ENCODE peak calls at places on chromosomes 12 and 14, in four cellular contexts. Z is mucosa of descending colon, T is OCI-LY7, X is PC-3. H is an unnamed sample.
A peak's percentile ranks its signal among the peaks of the same experiment; 100 is the strongest.

GRCh38 chr14:68527329-68527851 is 265.5 kb downstream of the ZFP36L1 start:
- DNase-seq in Z (no peak), T (no peak), X (no peak), H (no peak)

GRCh38 chr14:68210729-68211299 is 391.2 kb downstream of the RAD51B start:
- DNase-seq in Z (no peak), T (peak; percentile 70), X (peak; percentile 78), H (no peak)

GRCh38 chr12:52800259-52800917 is 4.5 kb upstream of the KRT3 start:
- DNase-seq in Z (no peak), T (no peak), X (no peak), H (no peak)

GRCh38 chr14:89386214-89386886 is 30.7 kb downstream of the FOXN3 start:
- DNase-seq in Z (no peak), T (no peak), X (no peak), H (no peak)

GRCh38 chr12:110790301-110790700 is 47.6 kb upstream of the PPP1CC start:
- DNase-seq in Z (no peak), T (no peak), X (no peak), H (no peak)

GRCh38 chr14:99281396-99281795 is 9.4 kb upstream of the BCL11B start:
- DNase-seq in Z (no peak), T (no peak), X (no peak), H (no peak)

GRCh38 chr14:96160030-96160912 is 44.4 kb upstream of the BDKRB2 start:
- DNase-seq in Z (no peak), T (no peak), X (no peak), H (no peak)

GRCh38 chr12:50440288-50440687 is 39.6 kb downstream of the LARP4 start:
- DNase-seq in Z (no peak), T (no peak), X (no peak), H (no peak)

GRCh38 chr12:84913151-84913550 is 552 bp upstream of the SLC6A15 start:
- DNase-seq in Z (no peak), T (no peak), X (no peak), H (no peak)

GRCh38 chr12:50055831-50056628 is 1.4 kb upstream of the ASIC1 start:
- DNase-seq in Z (peak; percentile 43), T (peak; percentile 71), X (peak; percentile 58), H (peak; percentile 39)

GRCh38 chr14:56501909-56502530 is 77.6 kb upstream of the TMEM260 start:
- DNase-seq in Z (no peak), T (no peak), X (no peak), H (no peak)

GRCh38 chr12:99121476-99121965 is 476.4 kb downstream of the APAF1 start:
- DNase-seq in Z (no peak), T (no peak), X (no peak), H (no peak)

GRCh38 chr12:54404061-54405004 is 14.7 kb downstream of the ITGA5 start:
- DNase-seq in Z (no peak), T (peak; percentile 73), X (peak; percentile 76), H (no peak)

DNA sequence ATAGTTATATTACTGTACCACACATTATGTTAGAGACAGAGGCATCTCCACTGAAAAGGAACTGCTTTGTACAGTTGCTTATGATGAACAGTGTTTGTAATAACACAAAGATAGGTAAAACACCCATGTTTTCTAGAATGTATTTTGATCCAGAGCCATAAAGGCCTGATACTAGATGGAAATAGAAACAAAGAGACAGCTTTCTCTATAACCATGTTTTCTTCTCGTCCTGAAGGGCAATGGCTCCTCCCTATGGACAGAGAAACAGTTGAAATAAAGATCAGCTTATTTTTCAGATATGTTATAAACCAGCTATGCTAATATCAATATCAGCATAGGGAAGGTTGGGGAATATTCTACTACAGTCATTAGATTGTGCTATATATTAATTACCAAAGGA is 109.2 kb downstream of the ATXN7L3B start:
- DNase-seq in Z (no peak), T (peak; percentile 28), X (peak; percentile 48), H (no peak)
- TF ChIP-seq CTCF in Z (no peak), T (peak; percentile 75), X (peak; percentile 60), H (no peak)

DNA sequence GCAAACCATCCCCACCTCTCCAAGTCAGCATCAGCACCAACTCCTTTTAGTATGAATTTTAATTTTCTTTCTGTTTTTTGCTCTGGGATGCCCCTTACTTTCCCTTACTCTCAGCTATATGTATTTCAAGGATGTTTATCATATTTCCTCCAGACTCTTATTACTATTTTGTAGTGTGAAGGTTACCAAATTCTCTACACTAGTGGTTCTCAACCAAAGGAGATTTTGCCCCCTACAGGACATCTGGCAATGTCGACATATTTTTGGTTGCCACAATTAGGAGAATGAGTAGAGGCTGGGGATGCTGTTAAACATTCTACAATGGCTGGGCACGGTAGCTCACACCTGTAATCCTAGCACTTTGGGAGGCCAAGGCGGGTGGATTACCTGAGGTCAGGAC is 29.1 kb upstream of the SOS2 start:
- DNase-seq in Z (no peak), T (peak; percentile 58), X (peak; percentile 71), H (no peak)
- TF ChIP-seq CTCF in Z (no peak), T (peak; percentile 77), X (peak; percentile 72), H (no peak)

GRCh38 chr12:66688836-66689439 is 10.1 kb upstream of the GRIP1 start:
- DNase-seq in Z (no peak), T (peak; percentile 90), X (peak; percentile 82), H (no peak)
- TF ChIP-seq CTCF in Z (no peak), T (peak; percentile 95), X (peak; percentile 92), H (no peak)

GRCh38 chr14:100436745-100437406 is 113.7 kb downstream of the SLC25A47 start:
- DNase-seq in Z (no peak), T (no peak), X (no peak), H (no peak)

GRCh38 chr14:100434033-100434601 is 111.0 kb downstream of the SLC25A47 start:
- DNase-seq in Z (no peak), T (no peak), X (no peak), H (no peak)

GRCh38 chr14:100433428-100433814 is 110.3 kb downstream of the SLC25A47 start:
- DNase-seq in Z (no peak), T (no peak), X (no peak), H (no peak)

GRCh38 chr14:100435459-100435858 is 112.3 kb downstream of the SLC25A47 start:
- DNase-seq in Z (no peak), T (no peak), X (no peak), H (no peak)

DNA sequence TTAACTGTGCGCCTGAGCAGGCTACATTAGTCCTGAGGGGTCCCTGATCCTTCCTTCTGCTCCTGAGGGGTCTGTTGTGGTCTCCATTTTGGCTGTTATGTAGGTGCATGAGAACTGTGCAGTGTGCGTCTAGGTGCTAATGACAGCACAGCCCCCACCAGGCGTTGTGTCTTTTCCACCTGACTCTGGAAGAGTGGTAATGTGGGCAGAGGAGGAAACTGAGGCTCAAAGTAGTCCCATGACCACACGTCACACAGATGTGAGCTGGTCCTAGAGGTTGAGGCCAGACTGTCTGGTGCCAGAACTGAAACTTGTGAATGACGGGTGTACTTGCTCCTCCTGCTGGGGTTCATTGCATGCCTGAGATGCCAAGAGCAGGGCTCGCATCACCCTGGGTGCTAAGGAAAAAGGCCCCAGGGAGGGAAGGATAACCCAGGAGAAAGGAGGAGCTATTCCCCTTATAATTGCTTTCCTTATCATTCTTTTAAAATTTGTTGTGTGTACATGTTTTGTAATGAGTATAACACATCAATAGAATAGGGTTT is 111.8 kb downstream of the SLC25A47 start:
- DNase-seq in Z (no peak), T (no peak), X (no peak), H (no peak)
- TF ChIP-seq CTCF in Z (no peak), T (no peak), X (no peak), H (no peak)

GRCh38 chr12:6868211-6869048 is 1.1 kb downstream of the TPI1 start:
- DNase-seq in Z (peak; percentile 25), T (peak; percentile 55), X (no peak), H (no peak)
- TF ChIP-seq CTCF in Z (no peak), T (peak; percentile 66), X (peak; percentile 20), H (no peak)

GRCh38 chr14:74573421-74574091 is 38.5 kb downstream of the LTBP2 start:
- DNase-seq in Z (peak; percentile 1), T (no peak), X (peak; percentile 45), H (no peak)
- TF ChIP-seq CTCF in Z (no peak), T (no peak), X (peak; percentile 43), H (no peak)

GRCh38 chr12:66103011-66103913 is 27.3 kb downstream of the LLPH start:
- DNase-seq in Z (no peak), T (no peak), X (peak; percentile 13), H (no peak)
- TF ChIP-seq CTCF in Z (no peak), T (peak; percentile 53), X (peak; percentile 51), H (no peak)

DNA sequence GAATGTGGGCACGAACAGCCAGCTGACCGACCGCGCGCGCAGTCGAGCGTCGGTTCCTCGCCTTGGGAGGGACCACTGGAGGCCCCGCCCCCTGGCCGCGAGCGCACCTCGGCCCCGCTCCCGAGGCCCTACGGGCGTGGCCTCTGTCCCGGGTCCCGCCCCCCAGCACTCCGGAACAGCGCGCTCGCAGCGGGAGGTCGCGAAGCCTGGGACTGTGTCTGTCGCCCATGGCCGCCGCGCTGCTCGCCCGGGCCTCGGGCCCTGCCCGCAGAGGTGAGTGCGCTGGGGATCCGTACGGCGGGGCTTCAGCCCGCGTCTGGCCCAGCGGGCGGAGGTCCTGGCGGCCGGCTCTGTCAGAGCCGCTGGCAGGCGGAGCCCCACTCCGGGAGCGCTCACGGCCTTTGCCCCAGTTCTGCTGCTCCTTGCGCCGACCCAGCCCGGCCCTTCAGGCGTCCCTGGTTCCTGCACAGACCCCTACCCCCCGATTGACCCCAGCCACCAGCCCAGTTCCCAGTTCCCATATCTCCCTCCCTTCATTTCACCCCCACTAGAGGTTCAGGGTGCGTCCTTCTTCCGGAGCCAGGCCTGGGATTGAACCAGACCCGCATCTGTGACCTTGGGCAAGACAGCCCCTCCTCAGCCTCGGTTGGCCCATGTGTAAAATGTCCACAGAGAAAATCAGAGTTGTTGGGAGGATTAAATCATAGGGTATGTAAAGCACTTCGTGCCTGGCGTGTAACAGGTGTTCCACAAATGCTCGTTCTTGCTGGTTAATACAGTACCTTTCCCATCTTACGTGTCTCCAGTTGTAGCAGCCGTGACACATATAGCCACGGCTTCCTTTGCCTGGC is at the start of gene ACADS:
- DNase-seq in Z (peak; percentile 95), T (peak; percentile 90), X (peak; percentile 80), H (peak; percentile 92)
- TF ChIP-seq CTCF in Z (no peak), T (no peak), X (no peak), H (no peak)

H was measured in activated B cell treated with CpG ODN at 0.5 μM for 24 hours.